ENCODE peak calls at places on chromosomes 6 and 20, in seven cellular contexts. J is CD4-positive, alpha-beta T cell; A is SHP77 treated with DMSO at 0.1 percent for 48 hours; G is foreskin keratinocyte; Q is germinal center; T is stimulated activated CD4-positive, alpha-beta T cell treated with anti-CD3 and anti-CD28 coated beads, TNF-alpha, amount 100 ng/mL, for 48 hours; D is SK-N-DZ. H is an unnamed sample.
A peak's percentile ranks its signal among the peaks of the same experiment; 100 is the strongest.

GRCh38 chr6:1182722-1183521 is 129.0 kb upstream of the FOXQ1 start:
- DNase-seq in T (no peak), G (peak; percentile 48), A (no peak), J (no peak), Q (no peak), D (no peak), H (no peak)

GRCh38 chr20:58592076-58592695 is 58.9 kb upstream of the STX16 start:
- DNase-seq in T (no peak), D (no peak), J (no peak), G (no peak), Q (no peak), A (no peak), H (no peak)

GRCh38 chr20:47735412-47736400 is 49.6 kb downstream of the SULF2 start:
- DNase-seq in J (no peak), Q (no peak), A (no peak), T (no peak), G (no peak), D (no peak), H (no peak)

GRCh38 chr6:105087571-105088211 is 92.1 kb downstream of the POPDC3 start:
- DNase-seq in A (no peak), Q (peak; percentile 13), T (peak; percentile 8), J (no peak), D (peak; percentile 69), G (peak; percentile 40), H (peak; percentile 2)

GRCh38 chr20:34915131-34915530 is 38.7 kb downstream of the ACSS2 start:
- DNase-seq in G (no peak), T (no peak), J (no peak), A (no peak), D (no peak), Q (no peak), H (no peak)

GRCh38 chr20:59752704-59753460 is 148.5 kb downstream of the PHACTR3 start:
- DNase-seq in G (no peak), Q (no peak), T (no peak), A (no peak), D (no peak), J (no peak), H (no peak)

GRCh38 chr6:1222426-1223311 is 89.2 kb upstream of the FOXQ1 start:
- DNase-seq in D (no peak), T (no peak), A (no peak), Q (no peak), J (no peak), G (no peak), H (no peak)

GRCh38 chr20:24634855-24635254 is 165.4 kb downstream of the SYNDIG1 start:
- DNase-seq in G (peak; percentile 64), J (no peak), Q (no peak), A (peak; percentile 69), D (peak; percentile 89), T (no peak), H (no peak)

GRCh38 chr6:134267917-134268361 is 50.0 kb downstream of the SGK1 start:
- DNase-seq in D (no peak), G (peak; percentile 30), T (no peak), J (no peak), A (peak; percentile 66), Q (no peak), H (no peak)

GRCh38 chr6:54801669-54802068 is 44.9 kb upstream of the FAM83B start:
- DNase-seq in A (no peak), Q (no peak), G (peak; percentile 86), J (no peak), D (no peak), T (no peak), H (no peak)

GRCh38 chr20:37803476-37804307 is 99.2 kb upstream of the VSTM2L start:
- DNase-seq in T (no peak), G (no peak), D (peak; percentile 63), Q (peak; percentile 57), J (no peak), A (no peak), H (no peak)

GRCh38 chr20:43961541-43962471 is 47.2 kb downstream of the TOX2 start:
- DNase-seq in G (no peak), A (no peak), Q (no peak), J (no peak), D (no peak), T (no peak), H (no peak)

GRCh38 chr20:19826179-19826914 is 68.3 kb downstream of the RIN2 start:
- DNase-seq in Q (no peak), D (no peak), A (no peak), J (no peak), T (no peak), G (no peak), H (no peak)

GRCh38 chr20:10644458-10645204 is 29.2 kb downstream of the JAG1 start:
- DNase-seq in G (peak; percentile 23), D (peak; percentile 89), T (no peak), J (no peak), A (no peak), Q (no peak), H (no peak)

GRCh38 chr6:37919417-37920157 is 100.1 kb downstream of the ZFAND3 start:
- DNase-seq in D (no peak), T (no peak), A (no peak), J (no peak), G (no peak), Q (no peak), H (no peak)

GRCh38 chr6:79544299-79544927 is 7.2 kb upstream of the LCA5 start:
- DNase-seq in D (no peak), T (no peak), A (no peak), Q (no peak), G (peak; percentile 10), J (no peak), H (no peak)

GRCh38 chr6:75126518-75126917 is 79.3 kb downstream of the COL12A1 start:
- DNase-seq in J (no peak), G (no peak), T (no peak), A (no peak), D (no peak), Q (no peak), H (no peak)

GRCh38 chr6:104182811-104183210 is 676.9 kb downstream of the HACE1 start:
- DNase-seq in A (no peak), J (no peak), D (no peak), Q (no peak), G (peak; percentile 99), T (no peak), H (no peak)

GRCh38 chr20:10309326-10309725 is 90.7 kb downstream of the SNAP25 start:
- DNase-seq in J (no peak), T (no peak), G (peak; percentile 76), D (no peak), Q (no peak), A (no peak), H (no peak)

GRCh38 chr6:8082954-8083858 is 19.0 kb upstream of the BLOC1S5 start:
- DNase-seq in G (peak; percentile 90), J (no peak), D (no peak), A (no peak), T (no peak), Q (no peak), H (no peak)

GRCh38 chr6:81204741-81205140 is 547.7 kb downstream of the TENT5A start:
- DNase-seq in G (no peak), J (no peak), T (no peak), Q (no peak), D (no peak), A (no peak), H (no peak)

GRCh38 chr6:43977404-43978111 is 149.7 kb downstream of the MRPL14 start:
- DNase-seq in Q (no peak), T (no peak), A (no peak), D (no peak), J (no peak), G (no peak), H (no peak)

GRCh38 chr20:36274248-36274841 is 31.8 kb upstream of the DLGAP4 start:
- DNase-seq in T (no peak), Q (no peak), J (no peak), A (no peak), D (peak; percentile 87), G (no peak), H (no peak)

GRCh38 chr20:41505198-41505597 is 113.0 kb downstream of the CHD6 start:
- DNase-seq in J (no peak), D (no peak), G (no peak), Q (no peak), A (no peak), T (no peak), H (no peak)

GRCh38 chr20:46649965-46650542 is 1.2 kb downstream of the SLC13A3 start:
- DNase-seq in D (no peak), A (no peak), Q (no peak), T (no peak), G (no peak), J (no peak), H (no peak)

GRCh38 chr6:121498481-121499276 is 63.2 kb downstream of the GJA1 start:
- DNase-seq in Q (no peak), D (no peak), G (peak; percentile 32), J (no peak), T (no peak), A (no peak), H (no peak)

GRCh38 chr6:7730852-7731251 is 5.0 kb downstream of the BMP6 start:
- DNase-seq in Q (no peak), T (no peak), D (no peak), G (peak; percentile 54), J (no peak), A (no peak), H (no peak)

GRCh38 chr6:148325316-148326068 is 17.1 kb upstream of the SASH1 start:
- DNase-seq in T (no peak), G (no peak), D (no peak), Q (no peak), A (no peak), J (no peak), H (no peak)

GRCh38 chr20:14757728-14758127 is 420.3 kb upstream of the FLRT3 start:
- DNase-seq in T (no peak), A (no peak), Q (no peak), J (no peak), G (no peak), D (no peak), H (no peak)

GRCh38 chr6:6596929-6597328 is 8.4 kb downstream of the LY86 start:
- DNase-seq in T (no peak), J (no peak), Q (no peak), G (no peak), D (no peak), A (no peak), H (no peak)

GRCh38 chr20:35845561-35845960 is 73.7 kb downstream of the PHF20 start:
- DNase-seq in D (no peak), J (no peak), A (no peak), T (no peak), Q (no peak), G (peak; percentile 34), H (no peak)

GRCh38 chr6:19669206-19669605 is 168.0 kb upstream of the ID4 start:
- DNase-seq in J (no peak), Q (no peak), T (no peak), D (no peak), A (no peak), G (no peak), H (no peak)